ENCODE peak calls at places on chromosomes 5 and 9, in five cellular contexts. R is Peyer's patch, U is upper lobe of left lung, M is neural progenitor cell, P is heart right ventricle. Q is an unnamed sample.
A peak's percentile ranks its signal among the peaks of the same experiment; 100 is the strongest.

GRCh38 chr5:89338935-89339334 is 456.0 kb upstream of the MEF2C start:
- DNase-seq in R (no peak), U (no peak), M (no peak), P (no peak), Q (no peak)

GRCh38 chr5:111950660-111951059 is 193.7 kb upstream of the NREP start:
- DNase-seq in R (no peak), U (no peak), M (no peak), P (no peak), Q (no peak)

GRCh38 chr9:108569624-108570023 is 286.2 kb downstream of the ACTL7B start:
- DNase-seq in R (no peak), U (no peak), M (no peak), P (no peak), Q (no peak)

GRCh38 chr5:112757468-112758208 is 20.0 kb downstream of the APC start:
- DNase-seq in R (no peak), U (no peak), M (peak; percentile 69), P (no peak), Q (no peak)

GRCh38 chr5:150513375-150514309 is 5.7 kb downstream of the NDST1 start:
- DNase-seq in R (no peak), U (no peak), M (no peak), P (no peak), Q (no peak)

GRCh38 chr9:68584110-68585033 is 43.7 kb upstream of the TMEM252 start:
- DNase-seq in R (peak; percentile 93), U (peak; percentile 91), M (peak; percentile 93), P (peak; percentile 68), Q (no peak)

GRCh38 chr9:74122661-74123060 is 374.5 kb upstream of the RORB start:
- DNase-seq in R (no peak), U (no peak), M (no peak), P (no peak), Q (no peak)

GRCh38 chr9:89744255-89744648 is 139.4 kb downstream of the GADD45G start:
- DNase-seq in R (no peak), U (no peak), M (no peak), P (no peak), Q (no peak)

GRCh38 chr9:127835930-127836586 is 18.4 kb downstream of the ENG start:
- DNase-seq in R (peak; percentile 65), U (peak; percentile 53), M (no peak), P (peak; percentile 61), Q (no peak)

GRCh38 chr9:21852751-21853150 is 50.3 kb downstream of the MTAP start:
- DNase-seq in R (no peak), U (no peak), M (no peak), P (no peak), Q (no peak)

GRCh38 chr9:21854119-21854518 is 51.7 kb downstream of the MTAP start:
- DNase-seq in R (no peak), U (no peak), M (peak; percentile 5), P (no peak), Q (no peak)

GRCh38 chr9:21853414-21853813 is 51.0 kb downstream of the MTAP start:
- DNase-seq in R (peak; percentile 65), U (no peak), M (no peak), P (no peak), Q (no peak)

GRCh38 chr9:21854594-21854993 is 52.2 kb downstream of the MTAP start:
- DNase-seq in R (peak; percentile 89), U (peak; percentile 77), M (peak; percentile 51), P (no peak), Q (no peak)

GRCh38 chr9:21856301-21857094 is 54.1 kb downstream of the MTAP start:
- DNase-seq in R (no peak), U (no peak), M (no peak), P (no peak), Q (no peak)
- H3K4me3 ChIP-seq in R (no peak overlapping the region), U (no peak overlapping the region), M (no peak overlapping the region), P (no peak overlapping the region), Q (no peak overlapping the region)

GRCh38 chr9:94993821-94994165 is 267.3 kb downstream of the AOPEP start:
- DNase-seq in R (no peak), U (no peak), M (no peak), P (no peak), Q (no peak)

GRCh38 chr9:94997727-94998126 is 271.2 kb downstream of the AOPEP start:
- DNase-seq in R (no peak), U (no peak), M (no peak), P (no peak), Q (no peak)

GRCh38 chr9:94993141-94993820 is 266.8 kb downstream of the AOPEP start:
- DNase-seq in R (no peak), U (no peak), M (no peak), P (no peak), Q (no peak)

GRCh38 chr9:94996638-94997037 is 270.1 kb downstream of the AOPEP start:
- DNase-seq in R (no peak), U (no peak), M (no peak), P (no peak), Q (no peak)

GRCh38 chr9:94995294-94995693 is 268.8 kb downstream of the AOPEP start:
- DNase-seq in R (no peak), U (no peak), M (no peak), P (no peak), Q (no peak)
- H3K27ac ChIP-seq in R (no peak overlapping the region), U (peak overlapping the region; percentile 10), M (no peak overlapping the region), P (peak overlapping the region; percentile 81), Q (peak overlapping the region; percentile 69)

DNA sequence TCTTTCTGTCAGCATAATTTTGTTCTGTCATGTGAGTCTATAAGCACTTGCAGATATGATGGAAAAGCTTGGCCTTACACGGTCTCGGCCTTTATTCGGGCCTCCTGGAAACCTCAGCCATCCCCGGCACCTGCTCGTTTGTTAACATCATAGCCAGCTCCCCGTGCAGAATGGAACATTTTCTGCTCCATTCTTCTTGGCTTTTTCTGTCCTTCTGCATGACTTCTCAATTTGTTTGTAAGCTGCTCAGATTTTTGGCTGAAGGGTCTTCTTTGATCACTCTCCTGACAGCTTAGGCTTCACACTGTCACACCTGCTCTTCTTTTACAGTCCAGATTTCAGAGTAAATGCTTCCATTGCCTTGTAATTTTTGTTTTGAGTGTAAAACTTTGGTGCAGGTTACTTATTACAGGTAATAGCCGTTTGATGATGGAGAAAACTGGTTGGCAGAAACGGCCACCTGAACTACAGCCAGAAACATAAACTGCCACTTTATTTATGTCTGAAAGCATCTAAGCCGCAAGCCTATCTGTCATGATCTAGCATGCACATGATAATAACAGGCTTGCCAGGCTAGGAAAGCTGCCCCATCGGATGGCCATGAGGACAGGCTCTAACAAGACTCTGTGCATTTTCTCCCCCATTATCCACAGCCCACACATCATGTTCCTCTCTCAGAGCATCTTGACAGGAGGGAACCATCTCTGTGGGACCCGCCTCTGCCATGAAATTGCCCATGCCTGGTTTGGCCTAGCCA is 197.0 kb downstream of the AOPEP start:
- DNase-seq in R (no peak), U (no peak), M (peak; percentile 71), P (no peak), Q (no peak)
- H3K4me1 ChIP-seq in R (no peaks in the 10 kb centered on the region), U (peaks cover 52% of the 10 kb centered on the region), M (peaks cover 48% of the 10 kb centered on the region), P (peaks cover 74% of the 10 kb centered on the region), Q (peaks cover 80% of the 10 kb centered on the region)

DNA sequence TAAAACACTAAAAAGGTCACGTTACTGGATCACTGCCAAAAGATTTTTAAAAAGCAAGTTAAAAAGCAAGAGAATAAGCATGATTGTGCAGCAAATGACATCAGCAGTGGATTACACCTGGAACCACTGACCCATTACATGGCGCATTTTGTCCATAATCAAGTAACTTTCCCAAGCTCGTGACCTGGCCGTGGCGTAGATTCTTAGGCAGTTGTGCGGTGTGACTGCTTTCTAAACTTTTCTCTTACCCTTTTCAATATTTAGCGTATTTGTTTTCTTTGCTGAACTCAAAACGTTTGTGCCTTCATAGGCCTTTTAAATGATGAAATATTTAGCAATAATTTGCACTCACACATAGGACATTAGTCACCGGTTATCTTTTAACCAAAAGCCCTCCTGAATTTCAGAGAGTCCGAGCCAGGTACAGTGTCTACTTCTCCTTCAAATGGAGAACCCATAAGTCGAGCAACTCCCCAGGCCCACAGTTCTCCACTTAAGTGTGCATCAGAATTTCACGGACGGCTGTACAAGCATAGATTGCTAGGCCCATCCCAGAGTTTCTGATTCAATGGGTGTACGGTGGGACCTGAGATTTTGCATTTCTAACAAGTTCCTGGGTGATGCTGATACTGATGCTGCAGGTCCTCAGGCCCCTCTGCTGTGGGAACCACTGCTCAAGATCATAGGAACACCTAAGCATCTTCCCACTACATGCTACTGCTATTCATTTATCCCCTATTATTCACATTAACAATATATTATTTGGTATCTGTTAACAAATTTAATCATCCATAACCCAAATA is 144.4 kb downstream of the GLIS3 start:
- DNase-seq in R (no peak), U (no peak), M (no peak), P (no peak), Q (no peak)
- H3K4me3 ChIP-seq in R (no peak overlapping the region), U (no peak overlapping the region), M (no peak overlapping the region), P (no peak overlapping the region), Q (no peak overlapping the region)

DNA sequence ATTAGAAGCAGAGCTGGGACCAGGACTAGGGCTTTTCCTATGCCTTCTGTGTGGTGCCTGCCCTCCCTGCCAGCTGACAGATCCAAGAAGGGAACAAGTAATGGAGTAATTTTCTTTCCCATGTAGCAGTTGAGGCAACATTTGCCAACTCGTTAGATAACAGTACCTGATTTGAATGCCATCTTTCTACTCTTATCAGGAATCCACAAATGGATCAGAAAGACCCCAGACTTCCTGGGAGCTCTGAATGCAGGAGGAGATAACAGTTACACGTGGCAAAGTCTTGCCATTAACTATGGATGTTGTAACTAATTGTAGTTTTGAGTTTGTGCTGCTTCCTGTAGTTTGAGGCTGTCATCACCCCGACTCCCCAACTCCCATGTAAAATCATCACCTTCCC is 39.2 kb downstream of the RCL1 start:
- DNase-seq in R (no peak), U (no peak), M (no peak), P (no peak), Q (no peak)
- H3K27ac ChIP-seq in R (no peak overlapping the region), U (no peak overlapping the region), M (no peak overlapping the region), P (no peak overlapping the region), Q (no peak overlapping the region)

GRCh38 chr9:124261787-124262595 is 4.2 kb downstream of the NEK6 start:
- DNase-seq in R (no peak), U (no peak), M (no peak), P (no peak), Q (no peak)

GRCh38 chr9:124259273-124260078 is 1.7 kb downstream of the NEK6 start:
- DNase-seq in R (peak; percentile 73), U (peak; percentile 81), M (peak; percentile 59), P (peak; percentile 68), Q (no peak)

GRCh38 chr9:124262596-124263045 is 4.9 kb downstream of the NEK6 start:
- DNase-seq in R (no peak), U (no peak), M (peak; percentile 74), P (no peak), Q (no peak)

GRCh38 chr9:124258765-124259272 is 1.1 kb downstream of the NEK6 start:
- DNase-seq in R (no peak), U (peak; percentile 48), M (peak; percentile 61), P (no peak), Q (no peak)

GRCh38 chr9:124260769-124261603 is 3.2 kb downstream of the NEK6 start:
- DNase-seq in R (peak; percentile 77), U (peak; percentile 75), M (no peak), P (no peak), Q (no peak)
- H3K4me1 ChIP-seq in R (peaks cover 38% of the 10 kb centered on the region), U (peaks cover 69% of the 10 kb centered on the region), M (peaks cover 33% of the 10 kb centered on the region), P (peaks cover 51% of the 10 kb centered on the region), Q (peaks cover 85% of the 10 kb centered on the region)

GRCh38 chr9:21549890-21550289 is 67.8 kb upstream of the IFNE start:
- DNase-seq in R (no peak), U (no peak), M (no peak), P (no peak), Q (no peak)
- H3K4me3 ChIP-seq in R (no peak overlapping the region), U (no peak overlapping the region), M (no peak overlapping the region), P (no peak overlapping the region), Q (no peak overlapping the region)